ENCODE peak calls at places on chromosomes 11 and 22, in ten cellular contexts. Y, N, V, F, S, E, G, U, H and Z are unnamed samples.

GRCh38 chr22:49553518-49554295 is 274.0 kb downstream of the BRD1 start:
- DNase-seq in V (no peak), Y (no peak), N (no peak), E (peak), U (peak), F (no peak), H (no peak), G (no peak), S (no peak), Z (no peak)

GRCh38 chr11:45374632-45375031 is 88.5 kb upstream of the SYT13 start:
- DNase-seq in V (no peak), H (no peak), U (no peak), F (no peak), N (no peak), S (no peak), G (no peak), E (no peak), Y (no peak), Z (peak)

GRCh38 chr22:20130319-20130718 is 1.3 kb upstream of the ZDHHC8 start:
- DNase-seq in V (peak), U (no peak), H (no peak), N (no peak), F (no peak), E (no peak), G (no peak), S (no peak), Y (no peak), Z (no peak)

GRCh38 chr11:22624742-22625447 is 728 bp downstream of the FANCF start:
- DNase-seq in U (peak), F (peak), Y (no peak), V (peak), G (peak), S (peak), N (peak), H (peak), E (peak), Z (peak)

GRCh38 chr11:3856856-3857553 is 1.5 kb downstream of the STIM1 start:
- DNase-seq in G (no peak), H (no peak), F (no peak), U (no peak), Y (no peak), V (no peak), N (no peak), E (no peak), S (no peak), Z (no peak)

GRCh38 chr11:855796-856195 is 13.1 kb downstream of the TSPAN4 start:
- DNase-seq in G (no peak), S (no peak), E (no peak), N (no peak), U (no peak), V (no peak), H (no peak), Y (no peak), F (no peak), Z (no peak)

GRCh38 chr11:32527191-32527590 is 56.4 kb upstream of the EIF3M start:
- DNase-seq in S (no peak), U (no peak), F (no peak), H (no peak), Y (no peak), N (no peak), G (no peak), E (no peak), V (no peak), Z (no peak)

GRCh38 chr22:36292823-36293530 is 40.0 kb downstream of the APOL1 start:
- DNase-seq in V (no peak), Y (no peak), N (no peak), U (no peak), S (peak), F (no peak), E (no peak), G (no peak), H (no peak), Z (no peak)

GRCh38 chr22:46108564-46109473 is 41.5 kb upstream of the PPARA start:
- DNase-seq in S (no peak), F (no peak), V (peak), H (no peak), G (no peak), Y (peak), U (no peak), N (no peak), E (peak), Z (no peak)

GRCh38 chr22:20970939-20971657 is 4.0 kb downstream of the AIFM3 start:
- DNase-seq in E (peak), G (no peak), F (no peak), H (no peak), V (no peak), S (no peak), U (no peak), N (no peak), Y (no peak), Z (no peak)

GRCh38 chr11:72831521-72832300 is 17.5 kb downstream of the ATG16L2 start:
- DNase-seq in V (peak), N (peak), S (peak), G (peak), Y (peak), H (peak), U (peak), F (peak), E (peak), Z (peak)

GRCh38 chr11:831132-831864 is 1.5 kb upstream of the CD151 start:
- DNase-seq in N (no peak), F (no peak), G (no peak), E (peak), S (peak), V (no peak), U (no peak), H (no peak), Y (no peak), Z (no peak)

GRCh38 chr22:20324139-20324516 is 4.3 kb upstream of the DGCR6L start:
- DNase-seq in V (no peak), U (no peak), E (peak), H (no peak), N (no peak), Y (no peak), F (peak), S (no peak), G (no peak), Z (peak)

GRCh38 chr11:121964591-121964990 is 151.4 kb downstream of the BLID start:
- DNase-seq in E (no peak), N (no peak), H (no peak), Y (no peak), F (no peak), S (no peak), V (peak), G (no peak), U (no peak), Z (no peak)

GRCh38 chr11:110089617-110090282 is 3.4 kb upstream of the ZC3H12C start:
- DNase-seq in U (no peak), Y (no peak), H (no peak), F (no peak), V (no peak), N (no peak), E (no peak), S (no peak), G (no peak), Z (no peak)

GRCh38 chr22:22721681-22722309 is 77.4 kb downstream of the GGTLC2 start:
- DNase-seq in N (peak), F (no peak), S (no peak), G (no peak), H (no peak), Y (no peak), V (peak), E (no peak), U (no peak), Z (no peak)

GRCh38 chr11:92932023-92932422 is 37.4 kb upstream of the MTNR1B start:
- DNase-seq in E (no peak), G (no peak), V (peak), U (no peak), Y (no peak), H (no peak), F (no peak), S (no peak), N (no peak), Z (no peak)

GRCh38 chr11:77322926-77323590 is 21.6 kb upstream of the GDPD4 start:
- DNase-seq in V (no peak), E (no peak), N (no peak), H (no peak), Y (no peak), S (no peak), F (no peak), G (no peak), U (no peak), Z (no peak)

GRCh38 chr11:11975201-11976092 is 33.0 kb downstream of the DKK3 start:
- DNase-seq in S (peak), H (no peak), Y (no peak), U (no peak), N (no peak), E (no peak), V (peak), G (no peak), F (no peak), Z (no peak)

GRCh38 chr11:77968337-77968736 is 26.1 kb downstream of the INTS4 start:
- DNase-seq in Y (no peak), G (no peak), F (no peak), E (no peak), V (no peak), N (no peak), S (no peak), H (no peak), U (no peak), Z (no peak)

GRCh38 chr11:84866922-84867321 is 760.2 kb downstream of the DLG2 start:
- DNase-seq in F (no peak), E (no peak), S (no peak), V (no peak), H (peak), U (no peak), G (no peak), N (no peak), Y (no peak), Z (no peak)

GRCh38 chr11:27451528-27451927 is 21.1 kb downstream of the LGR4 start:
- DNase-seq in Y (no peak), S (no peak), U (no peak), E (no peak), H (no peak), G (no peak), F (no peak), V (peak), N (no peak), Z (no peak)

GRCh38 chr11:131993291-131993690 is 622.9 kb downstream of the NTM start:
- DNase-seq in G (no peak), S (no peak), V (peak), H (no peak), F (no peak), N (no peak), E (no peak), U (no peak), Y (no peak), Z (no peak)

GRCh38 chr22:43126506-43127165 is 16.1 kb downstream of the BIK start:
- DNase-seq in S (no peak), F (peak), H (no peak), E (no peak), G (no peak), U (no peak), V (peak), N (no peak), Y (no peak), Z (no peak)

GRCh38 chr22:36736701-36737320 is 33.3 kb upstream of the CACNG2 start:
- DNase-seq in N (no peak), F (no peak), S (no peak), Y (no peak), E (no peak), U (no peak), G (no peak), H (no peak), V (no peak), Z (no peak)

GRCh38 chr11:128502736-128503135 is 84.6 kb downstream of the ETS1 start:
- DNase-seq in H (no peak), G (peak), N (no peak), F (no peak), Y (no peak), V (peak), S (no peak), E (no peak), U (no peak), Z (no peak)

GRCh38 chr22:33640900-33641299 is 279.4 kb downstream of the LARGE1 start:
- DNase-seq in N (no peak), H (no peak), E (peak), U (no peak), Y (no peak), V (no peak), G (no peak), S (no peak), F (no peak), Z (no peak)

GRCh38 chr22:44460287-44461082 is 37.5 kb downstream of the RTL6 start:
- DNase-seq in V (no peak), F (no peak), S (no peak), H (no peak), E (no peak), N (no peak), Y (no peak), U (no peak), G (no peak), Z (no peak)

GRCh38 chr22:20094158-20094807 is 14.2 kb downstream of the DGCR8 start:
- DNase-seq in V (no peak), E (no peak), F (no peak), Y (no peak), U (no peak), G (no peak), H (no peak), S (no peak), N (no peak), Z (no peak)

GRCh38 chr22:17945156-17945850 is 79.1 kb downstream of the MICAL3 start:
- DNase-seq in U (no peak), V (no peak), Y (no peak), S (no peak), F (no peak), H (no peak), N (no peak), G (no peak), E (no peak), Z (no peak)

GRCh38 chr11:61332266-61332822 is 561 bp downstream of the DDB1 start:
- DNase-seq in V (peak), Y (peak), G (no peak), H (no peak), S (no peak), N (no peak), F (no peak), U (no peak), E (peak), Z (no peak)

GRCh38 chr22:25747245-25747944 is 5.4 kb downstream of the MYO18B start:
- DNase-seq in E (no peak), S (no peak), Y (no peak), N (no peak), V (peak), U (peak), F (peak), H (no peak), G (peak), Z (no peak)

GRCh38 chr11:134181707-134182106 is 42.1 kb downstream of the NCAPD3 start:
- DNase-seq in S (no peak), Y (no peak), F (no peak), V (peak), E (no peak), U (no peak), H (no peak), N (no peak), G (no peak), Z (no peak)